ENCODE peak calls at places on chromosomes 2 and 18, in four cellular contexts. F is Calu3, N is progenitor cell of endocrine pancreas, E is mesothelial cell of epicardium. T is an unnamed sample.

GRCh38 chr2:191114403-191114886 is 36.3 kb downstream of the STAT4 start:
- DNase-seq in E (no peak), F (no peak), N (no peak), T (no peak)

GRCh38 chr2:26541401-26542193 is 63.7 kb upstream of the OTOF start:
- DNase-seq in N (no peak), E (no peak), F (no peak), T (no peak)

GRCh38 chr18:66990909-66991308 is 387.0 kb upstream of the CDH19 start:
- DNase-seq in F (no peak), N (no peak), E (no peak), T (no peak)

GRCh38 chr2:59041139-59041538 is 800.0 kb upstream of the FANCL start:
- DNase-seq in F (no peak), N (no peak), E (no peak), T (no peak)

GRCh38 chr2:174063492-174064092 is 98.4 kb upstream of the SP3 start:
- DNase-seq in N (no peak), E (no peak), F (no peak), T (no peak)

GRCh38 chr2:99900589-99900988 is 241.8 kb downstream of the AFF3 start:
- DNase-seq in E (no peak), F (no peak), N (no peak), T (no peak)

GRCh38 chr2:50538137-50538536 is 493.8 kb downstream of the NRXN1 start:
- DNase-seq in E (no peak), N (no peak), F (no peak), T (no peak)

GRCh38 chr18:12476955-12477354 is 69.2 kb downstream of the PRELID3A start:
- DNase-seq in F (no peak), E (no peak), N (no peak), T (no peak)

GRCh38 chr18:29305516-29305915 is 1128.6 kb upstream of the CDH2 start:
- DNase-seq in E (no peak), N (no peak), F (no peak), T (no peak)

GRCh38 chr2:234500394-234501006 is 3.6 kb upstream of the ARL4C start:
- DNase-seq in F (peak), E (no peak), N (peak), T (peak)

GRCh38 chr18:30945769-30946168 is 96.8 kb downstream of the DSC3 start:
- DNase-seq in F (no peak), N (no peak), E (no peak), T (no peak)

GRCh38 chr2:136129601-136130000 is 11.7 kb upstream of the CXCR4 start:
- DNase-seq in N (no peak), E (no peak), F (no peak), T (no peak)

GRCh38 chr2:175853110-175853509 is 149.0 kb downstream of the LNPK start:
- DNase-seq in F (no peak), N (no peak), E (no peak), T (no peak)

GRCh38 chr2:173414823-173415322 is 60.2 kb downstream of the CDCA7 start:
- DNase-seq in E (no peak), F (peak), N (no peak), T (no peak)

GRCh38 chr18:24118750-24119577 is 19.9 kb upstream of the CABYR start:
- DNase-seq in N (peak), E (peak), F (peak), T (peak)

GRCh38 chr2:219228745-219229374 is 576 bp downstream of the ATG9A start:
- DNase-seq in E (no peak), F (no peak), N (no peak), T (no peak)

GRCh38 chr2:238956676-238957075 is 108.8 kb downstream of the TWIST2 start:
- DNase-seq in F (no peak), E (peak), N (no peak), T (no peak)

GRCh38 chr2:140580799-140581198 is 1550.0 kb downstream of the LRP1B start:
- DNase-seq in N (no peak), F (no peak), E (no peak), T (no peak)

GRCh38 chr18:10322408-10322807 is 132.0 kb upstream of the APCDD1 start:
- DNase-seq in F (no peak), N (no peak), E (no peak), T (no peak)

GRCh38 chr18:79856119-79857080 is 58.7 kb downstream of the KCNG2 start:
- DNase-seq in N (no peak), F (no peak), E (no peak), T (no peak)

GRCh38 chr2:190809139-190809764 is 71.4 kb upstream of the GLS start:
- DNase-seq in N (no peak), F (peak), E (no peak), T (no peak)

GRCh38 chr18:41315134-41315533 is 639.9 kb upstream of the PIK3C3 start:
- DNase-seq in E (no peak), F (no peak), N (no peak), T (no peak)

GRCh38 chr2:196597531-196597930 is 42.0 kb upstream of the CCDC150 start:
- DNase-seq in F (no peak), N (no peak), E (no peak), T (no peak)

GRCh38 chr18:8937112-8937641 is 165.3 kb upstream of the NDUFV2 start:
- DNase-seq in F (no peak), E (peak), N (no peak), T (no peak)

GRCh38 chr2:202036601-202037037 is 3.0 kb downstream of the FZD7 start:
- DNase-seq in E (peak), F (no peak), N (peak), T (no peak)

GRCh38 chr2:178392215-178392614 is 58.8 kb downstream of the PRKRA start:
- DNase-seq in F (no peak), E (no peak), N (no peak), T (no peak)

GRCh38 chr2:180208841-180209240 is 201.7 kb upstream of the CWC22 start:
- DNase-seq in E (no peak), F (no peak), N (no peak), T (no peak)

GRCh38 chr2:159119652-159120257 is 151.3 kb downstream of the TANC1 start:
- DNase-seq in F (no peak), E (no peak), N (no peak), T (no peak)

GRCh38 chr2:28052691-28053090 is 162.2 kb downstream of the BABAM2 start:
- DNase-seq in E (no peak), N (no peak), F (no peak), T (no peak)

GRCh38 chr18:31301201-31301655 is 16.7 kb upstream of the DSG1 start:
- DNase-seq in F (peak), N (no peak), E (no peak), T (no peak)

GRCh38 chr2:101858910-101859309 is 132.8 kb upstream of the IL1R2 start:
- DNase-seq in N (no peak), F (no peak), E (no peak), T (no peak)

GRCh38 chr2:88190808-88191721 is 20.9 kb downstream of the THNSL2 start:
- DNase-seq in E (peak), F (peak), N (peak), T (no peak)

GRCh38 chr2:239666855-239667376 is 266.1 kb upstream of the HDAC4 start:
- DNase-seq in F (no peak), E (no peak), N (no peak), T (no peak)

DNA sequence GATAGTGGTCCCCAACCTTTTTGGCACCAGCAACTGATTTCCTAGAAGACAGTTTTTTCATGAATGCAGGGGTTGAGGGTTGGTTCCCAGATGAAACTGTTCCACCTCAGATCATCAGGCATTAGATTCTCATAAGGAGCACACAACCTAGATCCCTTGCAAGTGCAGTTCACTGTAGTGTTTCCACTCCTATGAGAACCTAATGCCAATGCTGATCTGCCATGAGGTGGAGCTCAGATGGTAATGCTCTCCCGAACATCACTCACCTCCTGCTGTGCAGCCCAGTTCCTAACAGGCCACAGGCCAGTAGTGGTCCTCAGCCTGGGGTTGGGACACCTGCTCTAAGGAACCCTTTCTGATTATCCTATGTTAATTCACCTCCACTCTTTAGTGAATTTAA is 133.5 kb downstream of the SOX11 start:
- DNase-seq in E (no peak), N (no peak), F (no peak), T (no peak)
- TF ChIP-seq CTCF in E (no peak), N (no peak), F (no peak), T (no peak)

DNA sequence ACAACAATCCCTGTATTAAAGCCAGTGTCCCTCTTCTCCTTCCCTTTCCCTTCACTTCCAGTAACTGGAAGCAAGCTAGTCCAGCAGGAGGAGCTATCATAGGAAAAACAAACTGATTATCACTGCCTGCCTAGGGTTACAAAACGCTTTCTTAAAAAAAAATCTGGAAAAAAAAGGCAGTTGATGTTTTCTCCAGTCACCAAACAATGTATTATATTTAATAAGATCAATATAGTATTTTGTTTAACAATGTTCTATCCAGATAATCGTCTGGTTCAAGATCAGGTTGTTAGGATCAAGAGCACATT is 78.8 kb upstream of the ITGB6 start:
- DNase-seq in E (no peak), F (no peak), N (no peak), T (no peak)
- TF ChIP-seq CTCF in E (no peak), F (peak), N (peak), T (no peak)

DNA sequence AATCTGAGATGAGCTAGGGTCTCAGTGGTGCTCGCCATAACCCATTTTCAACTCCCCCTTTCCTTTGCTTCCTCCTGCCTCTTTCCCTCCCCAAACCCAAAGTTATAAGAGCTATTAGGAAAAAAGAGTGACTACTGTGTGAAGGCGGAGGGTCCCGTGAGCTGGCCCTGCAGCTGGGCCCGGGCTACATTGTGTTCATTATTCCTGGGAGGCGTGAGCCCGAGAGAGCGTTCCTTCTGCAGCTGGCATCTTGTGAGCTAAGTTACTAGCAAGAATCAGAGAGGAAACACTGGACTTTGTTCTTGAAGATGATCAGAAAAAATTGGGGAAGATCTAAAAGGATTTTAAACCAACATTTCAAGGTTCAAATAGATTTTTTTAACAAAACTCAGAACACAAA is 118.3 kb downstream of the PID1 start:
- DNase-seq in F (no peak), E (no peak), N (no peak), T (no peak)
- TF ChIP-seq CTCF in F (no peak), E (no peak), N (no peak), T (no peak)

GRCh38 chr2:96265840-96266569 is at the start of the genes CIAO1 and TMEM127:
- DNase-seq in N (peak), E (peak), F (peak), T (peak)
- TF ChIP-seq CTCF in N (no peak), E (no peak), F (no peak), T (no peak)

GRCh38 chr2:194819367-194819766 is 837.7 kb upstream of the SLC39A10 start:
- DNase-seq in E (no peak), F (peak), N (no peak), T (no peak)
- TF ChIP-seq CTCF in E (no peak), F (no peak), N (peak), T (no peak)

GRCh38 chr18:51151568-51152511 is 45.6 kb downstream of the MEX3C start:
- DNase-seq in F (no peak), N (no peak), E (no peak), T (peak)
- TF ChIP-seq CTCF in F (no peak), N (no peak), E (no peak), T (no peak)